ENCODE peak calls at places on chromosomes 12 and 14, in four cellular contexts. C, A, D and E are unnamed samples.
A peak's percentile ranks its signal among the peaks of the same experiment; 100 is the strongest.

GRCh38 chr12:124026755-124027745 is 54.0 kb downstream of the ZNF664 start:
- DNase-seq in C (no peak), A (no peak), D (no peak), E (no peak)

GRCh38 chr14:55075628-55076027 is 24.2 kb downstream of the MAPK1IP1L start:
- DNase-seq in C (no peak), A (no peak), D (no peak), E (no peak)

GRCh38 chr12:95700316-95700785 is 90.2 kb downstream of the NTN4 start:
- DNase-seq in C (no peak), A (no peak), D (no peak), E (no peak)

GRCh38 chr14:21917699-21918436 is 244.2 kb upstream of the OR4E1 start:
- DNase-seq in C (no peak), A (peak; percentile 56), D (no peak), E (peak; percentile 73)

GRCh38 chr12:40336573-40337199 is 111.9 kb downstream of the LRRK2 start:
- DNase-seq in C (no peak), A (peak; percentile 2), D (no peak), E (no peak)

GRCh38 chr12:58757422-58757821 is 162.9 kb downstream of the LRIG3 start:
- DNase-seq in C (no peak), A (no peak), D (no peak), E (no peak)

GRCh38 chr12:101925352-101925751 is 48.0 kb downstream of the DRAM1 start:
- DNase-seq in C (peak; percentile 46), A (no peak), D (peak; percentile 69), E (no peak)

GRCh38 chr14:102683399-102684275 is 91.2 kb downstream of the RCOR1 start:
- DNase-seq in C (no peak), A (peak; percentile 61), D (no peak), E (no peak)

GRCh38 chr12:108995370-108995992 is 25.4 kb downstream of the SVOP start:
- DNase-seq in C (no peak), A (no peak), D (no peak), E (no peak)

GRCh38 chr14:92624764-92625163 is 111.2 kb downstream of the RIN3 start:
- DNase-seq in C (no peak), A (no peak), D (no peak), E (no peak)

GRCh38 chr12:79690606-79691298 is at the start of gene PAWR:
- DNase-seq in C (peak; percentile 47), A (peak; percentile 71), D (peak; percentile 63), E (no peak)

GRCh38 chr12:6345319-6346071 is 3.6 kb upstream of the TNFRSF1A start:
- DNase-seq in C (no peak), A (peak; percentile 84), D (peak; percentile 33), E (no peak)

GRCh38 chr12:32039341-32039740 is 67.3 kb upstream of the BICD1 start:
- DNase-seq in C (peak; percentile 28), A (no peak), D (peak; percentile 38), E (no peak)

GRCh38 chr14:73125746-73126145 is 10.6 kb upstream of the PSEN1 start:
- DNase-seq in C (no peak), A (no peak), D (no peak), E (no peak)

GRCh38 chr12:76236640-76237039 is 111.6 kb downstream of the BBS10 start:
- DNase-seq in C (no peak), A (peak; percentile 12), D (no peak), E (no peak)

GRCh38 chr12:15662983-15663659 is 126.1 kb downstream of the EPS8 start:
- DNase-seq in C (no peak), A (no peak), D (no peak), E (no peak)

GRCh38 chr12:49556391-49557186 is 11.4 kb downstream of the MCRS1 start:
- DNase-seq in C (no peak), A (no peak), D (no peak), E (no peak)
- H3K36me3 ChIP-seq in C (peaks cover 59% of the 10 kb centered on the region), A (peaks cover 32% of the 10 kb centered on the region), D (peaks cover 57% of the 10 kb centered on the region), E (peaks cover 35% of the 10 kb centered on the region)

DNA sequence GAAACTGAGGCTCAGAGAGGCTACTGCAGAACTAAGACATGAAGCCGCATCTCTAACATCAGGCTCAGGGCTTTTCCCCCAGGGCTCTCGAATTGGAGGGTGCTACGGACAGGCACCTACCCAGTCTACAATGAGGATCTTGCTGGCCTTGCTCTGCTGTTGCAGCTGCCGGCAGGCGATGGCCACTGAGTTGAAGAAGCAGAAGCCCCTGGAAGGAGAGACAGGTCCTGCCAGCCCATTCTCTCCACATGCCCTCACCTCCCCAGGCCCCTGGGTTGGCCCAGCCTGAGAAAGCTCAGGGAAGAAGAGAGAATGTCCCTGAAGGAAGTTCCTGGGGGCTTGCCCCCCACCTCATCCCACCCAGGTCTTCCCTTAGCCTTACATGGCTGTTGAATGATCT is 16.1 kb downstream of the SLC48A1 start:
- DNase-seq in C (peak; percentile 7), A (no peak), D (no peak), E (no peak)
- H3K36me3 ChIP-seq in C (peaks cover 100% of the 10 kb centered on the region), A (peaks cover 12% of the 10 kb centered on the region), D (peaks cover 100% of the 10 kb centered on the region), E (peaks cover 28% of the 10 kb centered on the region)

GRCh38 chr12:131736807-131737484 is 26.1 kb downstream of the SFSWAP start:
- DNase-seq in C (no peak), A (no peak), D (no peak), E (no peak)
- H3K36me3 ChIP-seq in C (peaks cover 76% of the 10 kb centered on the region), A (peaks cover 63% of the 10 kb centered on the region), D (peaks cover 89% of the 10 kb centered on the region), E (peaks cover 64% of the 10 kb centered on the region)

GRCh38 chr12:83149987-83150386 is 463.3 kb downstream of the TMTC2 start:
- DNase-seq in C (no peak), A (no peak), D (no peak), E (no peak)

GRCh38 chr12:83145325-83145724 is 458.6 kb downstream of the TMTC2 start:
- DNase-seq in C (no peak), A (no peak), D (no peak), E (no peak)

GRCh38 chr12:83150465-83151189 is 463.9 kb downstream of the TMTC2 start:
- DNase-seq in C (no peak), A (no peak), D (no peak), E (no peak)

GRCh38 chr12:83143937-83144336 is 457.2 kb downstream of the TMTC2 start:
- DNase-seq in C (no peak), A (no peak), D (no peak), E (no peak)

DNA sequence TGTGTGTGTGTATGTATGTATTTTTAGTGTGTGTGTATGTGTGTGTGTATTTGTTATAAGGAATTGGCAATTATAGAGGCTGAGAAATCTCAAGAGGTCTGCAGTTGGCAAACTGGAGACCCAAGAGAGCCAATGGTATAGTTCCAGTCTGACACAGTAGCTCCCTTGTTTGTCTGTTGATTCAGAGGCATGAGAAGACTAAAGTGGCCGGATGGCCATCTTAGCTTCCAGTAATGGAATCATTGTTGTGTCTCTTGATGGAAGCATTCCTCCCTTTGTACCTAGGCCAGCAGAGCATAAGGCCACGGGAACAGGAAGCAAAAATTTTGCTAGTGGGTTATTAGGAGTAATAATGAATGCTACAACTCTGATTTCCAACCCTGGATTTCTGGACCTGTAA is 460.6 kb downstream of the TMTC2 start:
- DNase-seq in C (no peak), A (no peak), D (no peak), E (no peak)
- H3K36me3 ChIP-seq in C (no peaks in the 10 kb centered on the region), A (no peaks in the 10 kb centered on the region), D (no peaks in the 10 kb centered on the region), E (no peaks in the 10 kb centered on the region)

GRCh38 chr14:100035700-100036099 is 29.5 kb upstream of the EVL start:
- DNase-seq in C (no peak), A (no peak), D (no peak), E (no peak)
- H3K36me3 ChIP-seq in C (no peaks in the 10 kb centered on the region), A (no peaks in the 10 kb centered on the region), D (no peaks in the 10 kb centered on the region), E (no peaks in the 10 kb centered on the region)

DNA sequence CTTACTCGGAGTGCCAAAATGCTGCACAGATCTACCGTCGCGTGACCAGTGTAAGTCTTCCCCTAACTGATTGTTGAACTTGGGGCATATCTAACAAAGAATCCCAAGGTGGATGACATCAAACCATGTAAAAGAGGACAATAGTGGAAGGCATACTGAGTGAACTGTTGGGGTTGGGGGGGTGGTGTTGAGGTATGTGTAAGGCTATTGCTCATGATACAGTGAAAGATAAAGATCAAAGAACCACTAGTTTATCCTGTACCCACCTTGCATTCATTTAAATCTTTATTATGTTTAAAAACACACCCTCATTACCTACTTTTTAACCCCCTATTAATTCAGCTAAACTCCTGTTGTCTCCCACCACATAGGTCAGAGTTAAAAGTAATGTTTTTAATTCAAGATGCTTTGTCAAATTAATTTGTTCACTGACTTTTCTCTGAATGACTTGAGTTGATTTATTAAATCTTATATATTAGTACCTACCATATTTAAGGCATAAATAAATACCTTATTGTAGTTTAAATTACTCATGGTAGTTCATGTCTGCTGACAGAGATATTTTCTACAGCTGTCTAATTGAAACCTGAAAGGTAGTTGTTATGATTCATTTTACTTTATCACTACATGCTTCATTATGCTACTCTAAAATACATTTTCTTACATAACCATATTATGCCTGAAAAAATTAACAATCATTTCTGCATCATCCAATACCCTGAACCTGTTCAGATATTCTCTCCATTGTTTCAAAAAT is 77.9 kb downstream of the WNK1 start:
- DNase-seq in C (no peak), A (no peak), D (no peak), E (no peak)
- H3K36me3 ChIP-seq in C (peaks cover 52% of the 10 kb centered on the region), A (peaks cover 61% of the 10 kb centered on the region), D (peaks cover 72% of the 10 kb centered on the region), E (peaks cover 36% of the 10 kb centered on the region)

DNA sequence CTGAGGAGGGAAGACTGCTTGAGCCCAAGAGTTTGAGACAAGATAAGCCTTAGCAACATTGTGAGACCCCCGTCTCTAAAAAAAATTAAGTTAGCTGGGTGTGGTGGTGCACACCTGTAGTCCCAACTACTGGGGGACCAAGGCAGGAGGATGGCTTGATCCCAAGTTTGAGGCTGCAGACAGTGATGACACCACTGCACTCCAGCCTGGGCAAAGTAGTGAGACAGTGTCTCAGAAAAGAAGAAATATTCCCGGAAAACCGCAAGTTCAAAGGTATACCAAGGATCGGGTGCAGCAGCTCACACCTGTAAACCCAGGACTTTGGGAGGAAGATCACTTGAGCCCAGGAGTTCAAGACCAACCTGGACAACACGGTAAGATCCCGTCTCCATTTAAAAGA is 5.8 kb downstream of the PTGES3 start:
- DNase-seq in C (no peak), A (no peak), D (no peak), E (no peak)
- H3K36me3 ChIP-seq in C (peaks cover 19% of the 10 kb centered on the region), A (peaks cover 27% of the 10 kb centered on the region), D (peaks cover 29% of the 10 kb centered on the region), E (peaks cover 73% of the 10 kb centered on the region)

GRCh38 chr14:99224948-99225347 is 47.0 kb downstream of the BCL11B start:
- DNase-seq in C (no peak), A (no peak), D (no peak), E (no peak)
- H3K36me3 ChIP-seq in C (no peaks in the 10 kb centered on the region), A (no peaks in the 10 kb centered on the region), D (no peaks in the 10 kb centered on the region), E (peaks cover 97% of the 10 kb centered on the region)

GRCh38 chr12:100058482-100059029 is 73.8 kb upstream of the ANKS1B start:
- DNase-seq in C (no peak), A (no peak), D (no peak), E (no peak)
- H3K36me3 ChIP-seq in C (peaks cover 63% of the 10 kb centered on the region), A (peaks cover 30% of the 10 kb centered on the region), D (peaks cover 78% of the 10 kb centered on the region), E (no peaks in the 10 kb centered on the region)

GRCh38 chr12:50678650-50679049 is 85.3 kb upstream of the ATF1 start:
- DNase-seq in C (no peak), A (no peak), D (no peak), E (no peak)
- H3K36me3 ChIP-seq in C (peaks cover 60% of the 10 kb centered on the region), A (peaks cover 85% of the 10 kb centered on the region), D (peaks cover 77% of the 10 kb centered on the region), E (no peaks in the 10 kb centered on the region)